ENCODE peak calls at places on chromosome 20, in five cellular contexts. W is stimulated activated CD8-positive, alpha-beta memory T cell treated with anti-CD3 and anti-CD28 coated beads, Interleukin-15, amount 100 ng/mL, for 24 hours; A is coronary artery; B is AG08396; X is AG20443. E is an unnamed sample.

GRCh38 chr20:36988494-36988966 is 37.0 kb upstream of the SAMHD1 start:
- DNase-seq in W (no peak), X (no peak), A (no peak), B (no peak), E (no peak)

GRCh38 chr20:53517146-53517545 is 76.5 kb downstream of the ZNF217 start:
- DNase-seq in B (peak; percentile 29), W (no peak), A (no peak), X (no peak), E (no peak)

GRCh38 chr20:56629464-56630085 is 469 bp downstream of the TFAP2C start:
- DNase-seq in W (no peak), B (no peak), A (no peak), X (peak; percentile 38), E (no peak)

GRCh38 chr20:37443596-37443995 is 77.5 kb upstream of the NNAT start:
- DNase-seq in A (no peak), X (no peak), B (no peak), W (no peak), E (no peak)

GRCh38 chr20:62606551-62607201 is 35.6 kb upstream of the SLCO4A1 start:
- DNase-seq in A (no peak), X (no peak), W (no peak), B (no peak), E (no peak)

GRCh38 chr20:57652865-57653545 is 32.8 kb upstream of the ZBP1 start:
- DNase-seq in X (peak; percentile 5), W (no peak), B (peak; percentile 7), A (peak; percentile 66), E (no peak)

GRCh38 chr20:8094415-8094818 is 37.6 kb upstream of the PLCB1 start:
- DNase-seq in W (no peak), A (no peak), B (no peak), X (no peak), E (no peak)

GRCh38 chr20:1934578-1935573 is 39.7 kb downstream of the SIRPA start:
- DNase-seq in X (peak; percentile 92), A (peak; percentile 97), W (no peak), B (peak; percentile 73), E (no peak)

GRCh38 chr20:35342154-35342769 is 50.0 kb upstream of the FAM83C start:
- DNase-seq in W (no peak), B (no peak), A (no peak), X (no peak), E (no peak)

GRCh38 chr20:37360515-37361115 is 14.7 kb downstream of the SRC start:
- DNase-seq in B (no peak), A (no peak), W (no peak), X (no peak), E (no peak)

GRCh38 chr20:44092551-44093248 is 94.3 kb downstream of the JPH2 start:
- DNase-seq in B (no peak), A (no peak), X (peak; percentile 42), W (no peak), E (no peak)